ENCODE peak calls at places on chromosomes 5 and 9, in eight cellular contexts. C is RWPE2; G is activated CD4-positive, alpha-beta T cell treated with anti-CD3 and anti-CD28 coated beads for 4 hours; O is fibroblast of pulmonary artery; D is DMS153; J is endothelial cell; Y is endothelial cell of umbilical vein; S is ELF-1. Z is an unnamed sample.

GRCh38 chr5:111070272-111071134 is 1.0 kb upstream of the TSLP start:
- DNase-seq in C (no peak), G (no peak), O (no peak), D (no peak), J (peak), Y (peak), S (peak), Z (peak)

GRCh38 chr5:126014691-126015090 is 408.5 kb upstream of the GRAMD2B start:
- DNase-seq in C (no peak), G (no peak), O (no peak), D (no peak), J (no peak), Y (no peak), S (no peak), Z (no peak)

GRCh38 chr5:138354387-138354786 is 1.9 kb downstream of the KDM3B start:
- DNase-seq in C (no peak), G (no peak), O (no peak), D (no peak), J (no peak), Y (no peak), S (peak), Z (peak)

GRCh38 chr9:119332522-119332921 is 36.7 kb downstream of the BRINP1 start:
- DNase-seq in C (no peak), G (no peak), O (no peak), D (no peak), J (no peak), Y (no peak), S (peak), Z (no peak)

GRCh38 chr5:103669615-103670014 is 107.0 kb upstream of the NUDT12 start:
- DNase-seq in C (no peak), G (no peak), O (no peak), D (peak), J (no peak), Y (no peak), S (no peak), Z (no peak)

GRCh38 chr5:76664065-76664464 is 40.9 kb upstream of the F2RL2 start:
- DNase-seq in C (no peak), G (no peak), O (no peak), D (no peak), J (no peak), Y (no peak), S (no peak), Z (no peak)

GRCh38 chr5:180596668-180597231 is 5.5 kb upstream of the SCGB3A1 start:
- DNase-seq in C (no peak), G (no peak), O (no peak), D (no peak), J (no peak), Y (no peak), S (no peak), Z (no peak)

GRCh38 chr5:108762660-108763059 is 15.0 kb downstream of the FER start:
- DNase-seq in C (no peak), G (no peak), O (no peak), D (no peak), J (no peak), Y (no peak), S (no peak), Z (no peak)

GRCh38 chr9:131180454-131180853 is 55.1 kb downstream of the NUP214 start:
- DNase-seq in C (no peak), G (no peak), O (peak), D (no peak), J (no peak), Y (no peak), S (no peak), Z (no peak)

GRCh38 chr5:63959177-63959982 is 2.9 kb downstream of the HTR1A start:
- DNase-seq in C (no peak), G (no peak), O (no peak), D (no peak), J (peak), Y (no peak), S (peak), Z (peak)

GRCh38 chr5:15510092-15510491 is 10.1 kb downstream of the FBXL7 start:
- DNase-seq in C (no peak), G (no peak), O (peak), D (no peak), J (no peak), Y (no peak), S (no peak), Z (no peak)

GRCh38 chr5:110965773-110966581 is 105.5 kb upstream of the TSLP start:
- DNase-seq in C (no peak), G (no peak), O (peak), D (no peak), J (no peak), Y (no peak), S (no peak), Z (no peak)

Z was measured in GM23338.